ENCODE peak calls at places on chromosomes 6 and 20, in six cellular contexts. R is epithelial cell of esophagus; Q is stimulated activated CD4-positive, alpha-beta T cell treated with anti-CD3 and anti-CD28 coated beads, Interleukin-1b, Interleukin-23, amount 100 ng/mL, for 48 hours; I is mucosa of gallbladder; E is fibroblast of lung; F is kidney tubule cell. A is an unnamed sample.

GRCh38 chr20:9147553-9148024 is 78.7 kb downstream of the PLCB4 start:
- DNase-seq in R (peak), F (peak), E (peak), Q (no peak), I (no peak), A (peak)

GRCh38 chr6:3209114-3210023 is 18.1 kb downstream of the TUBB2B start:
- DNase-seq in Q (peak), I (peak), E (peak), F (peak), R (peak), A (peak)

GRCh38 chr6:160795716-160796115 is 93.7 kb downstream of the PLG start:
- DNase-seq in F (peak), E (peak), I (no peak), R (peak), Q (no peak), A (peak)

GRCh38 chr20:47392015-47392720 is 35.7 kb upstream of the ZMYND8 start:
- DNase-seq in E (peak), I (no peak), Q (peak), R (peak), F (peak), A (peak)

GRCh38 chr6:32046450-32047083 is 8.4 kb downstream of the CYP21A2 start:
- DNase-seq in Q (no peak), E (peak), F (no peak), I (no peak), R (no peak), A (peak)

GRCh38 chr6:115287467-115287866 is 773.2 kb downstream of the FRK start:
- DNase-seq in R (no peak), F (no peak), E (no peak), I (no peak), Q (no peak), A (no peak)

GRCh38 chr6:4727671-4728435 is 48.4 kb upstream of the CDYL start:
- DNase-seq in Q (peak), I (peak), F (peak), E (peak), R (no peak), A (no peak)

GRCh38 chr6:138805431-138805830 is 9.5 kb downstream of the ECT2L start:
- DNase-seq in R (no peak), I (no peak), F (no peak), E (peak), Q (no peak), A (no peak)

GRCh38 chr6:32290886-32291450 is 67.1 kb upstream of the NOTCH4 start:
- DNase-seq in Q (no peak), R (no peak), E (no peak), I (no peak), F (no peak), A (no peak)

A was measured in MCF 10A.